ENCODE peak calls at places on chromosomes 3 and 15, in four cellular contexts. R is tibial artery, T is GM06990, Q is fibroblast of mammary gland. D is an unnamed sample.

GRCh38 chr15:70062321-70062956 is 35.3 kb downstream of the TLE3 start:
- DNase-seq in R (peak; percentile 82), T (no peak), Q (peak; percentile 95), D (peak; percentile 69)

GRCh38 chr3:180619723-180620122 is 17.8 kb downstream of the TTC14 start:
- DNase-seq in R (no peak), T (no peak), Q (no peak), D (no peak)

GRCh38 chr15:88852476-88852875 is 42.9 kb downstream of the HAPLN3 start:
- DNase-seq in R (no peak), T (no peak), Q (no peak), D (no peak)

GRCh38 chr3:79976466-79976865 is 208.7 kb upstream of the ROBO1 start:
- DNase-seq in R (no peak), T (no peak), Q (no peak), D (no peak)

GRCh38 chr15:71651750-71652186 is 158.6 kb upstream of the NR2E3 start:
- DNase-seq in R (no peak), T (no peak), Q (peak; percentile 84), D (no peak)

GRCh38 chr3:149575213-149575961 is 82.4 kb downstream of the WWTR1 start:
- DNase-seq in R (peak; percentile 81), T (no peak), Q (peak; percentile 99), D (no peak)

GRCh38 chr3:81302045-81302444 is 459.4 kb downstream of the GBE1 start:
- DNase-seq in R (no peak), T (no peak), Q (peak; percentile 59), D (no peak)

GRCh38 chr15:83106994-83107840 is at the start of gene TM6SF1:
- DNase-seq in R (no peak), T (peak; percentile 52), Q (no peak), D (peak; percentile 35)

GRCh38 chr3:41710646-41711388 is 251.1 kb downstream of the ULK4 start:
- DNase-seq in R (no peak), T (no peak), Q (peak; percentile 83), D (no peak)

GRCh38 chr3:5479229-5479799 is 291.8 kb downstream of the EDEM1 start:
- DNase-seq in R (no peak), T (no peak), Q (no peak), D (no peak)

GRCh38 chr15:47870956-47871625 is 153.8 kb downstream of the SEMA6D start:
- DNase-seq in R (no peak), T (no peak), Q (peak; percentile 78), D (no peak)

GRCh38 chr3:189728915-189729314 is 97.7 kb downstream of the TP63 start:
- DNase-seq in R (no peak), T (no peak), Q (no peak), D (no peak)

GRCh38 chr3:194540268-194540937 is 53.6 kb upstream of the ATP13A3 start:
- DNase-seq in R (peak; percentile 76), T (no peak), Q (peak; percentile 41), D (no peak)

GRCh38 chr3:183244981-183245476 is 8.0 kb upstream of the B3GNT5 start:
- DNase-seq in R (no peak), T (no peak), Q (no peak), D (no peak)

GRCh38 chr15:31271706-31272557 is 54.7 kb upstream of the KLF13 start:
- DNase-seq in R (peak; percentile 48), T (no peak), Q (no peak), D (no peak)

GRCh38 chr3:178950676-178951075 is 120.9 kb downstream of the ZMAT3 start:
- DNase-seq in R (no peak), T (no peak), Q (no peak), D (no peak)

GRCh38 chr3:188510366-188510765 is 356.4 kb downstream of the LPP start:
- DNase-seq in R (no peak), T (no peak), Q (peak; percentile 88), D (no peak)

GRCh38 chr3:107680698-107681097 is 157.9 kb downstream of the BBX start:
- DNase-seq in R (no peak), T (no peak), Q (peak; percentile 41), D (no peak)

GRCh38 chr3:50165388-50166308 is 10.5 kb downstream of the SEMA3F start:
- DNase-seq in R (peak; percentile 92), T (no peak), Q (peak; percentile 40), D (peak; percentile 81)

GRCh38 chr15:93467327-93467726 is 378.3 kb upstream of the RGMA start:
- DNase-seq in R (peak; percentile 83), T (no peak), Q (peak; percentile 68), D (no peak)

GRCh38 chr15:68682330-68682729 is 103.5 kb downstream of the CORO2B start:
- DNase-seq in R (peak; percentile 20), T (no peak), Q (no peak), D (no peak)

GRCh38 chr3:10738688-10739372 is 77.2 kb upstream of the SLC6A11 start:
- DNase-seq in R (peak; percentile 80), T (peak; percentile 55), Q (peak; percentile 57), D (peak; percentile 70)

GRCh38 chr3:195774917-195775316 is 36.8 kb downstream of the MUC4 start:
- DNase-seq in R (no peak), T (no peak), Q (peak; percentile 51), D (no peak)

GRCh38 chr3:153182491-153182890 is 20.5 kb downstream of the RAP2B start:
- DNase-seq in R (no peak), T (no peak), Q (no peak), D (no peak)

GRCh38 chr3:42398080-42398479 is 12.3 kb downstream of the LYZL4 start:
- DNase-seq in R (no peak), T (no peak), Q (no peak), D (no peak)

GRCh38 chr15:31161990-31162389 is 60.5 kb upstream of the TRPM1 start:
- DNase-seq in R (no peak), T (no peak), Q (no peak), D (no peak)

GRCh38 chr15:33675246-33675645 is 293.1 kb upstream of the CHRM5 start:
- DNase-seq in R (no peak), T (no peak), Q (peak; percentile 62), D (no peak)

GRCh38 chr3:173221010-173221409 is 80.0 kb upstream of the SPATA16 start:
- DNase-seq in R (no peak), T (no peak), Q (no peak), D (no peak)

GRCh38 chr15:40082195-40082868 is 26.3 kb downstream of the BMF start:
- DNase-seq in R (no peak), T (no peak), Q (no peak), D (no peak)

GRCh38 chr3:149581248-149581647 is 76.6 kb downstream of the WWTR1 start:
- DNase-seq in R (no peak), T (no peak), Q (peak; percentile 36), D (no peak)

GRCh38 chr3:119223511-119223910 is 17.2 kb downstream of the B4GALT4 start:
- DNase-seq in R (no peak), T (no peak), Q (no peak), D (no peak)

GRCh38 chr3:35679409-35680080 is 40.2 kb downstream of the ARPP21 start:
- DNase-seq in R (no peak), T (no peak), Q (no peak), D (no peak)

GRCh38 chr3:52099006-52099405 is 42.6 kb upstream of the DUSP7 start:
- DNase-seq in R (no peak), T (no peak), Q (no peak), D (peak; percentile 22)

GRCh38 chr3:105676621-105677300 is 192.1 kb downstream of the CBLB start:
- DNase-seq in R (no peak), T (no peak), Q (no peak), D (no peak)

GRCh38 chr3:44915702-44916438 is 41.5 kb downstream of the TGM4 start:
- DNase-seq in R (no peak), T (no peak), Q (peak; percentile 39), D (no peak)

GRCh38 chr3:152460936-152461335 is 192.2 kb downstream of the MBNL1 start:
- DNase-seq in R (no peak), T (no peak), Q (no peak), D (no peak)

GRCh38 chr3:38353151-38353550 is 6.6 kb downstream of the XYLB start:
- DNase-seq in R (no peak), T (no peak), Q (peak; percentile 72), D (peak; percentile 19)

DNA sequence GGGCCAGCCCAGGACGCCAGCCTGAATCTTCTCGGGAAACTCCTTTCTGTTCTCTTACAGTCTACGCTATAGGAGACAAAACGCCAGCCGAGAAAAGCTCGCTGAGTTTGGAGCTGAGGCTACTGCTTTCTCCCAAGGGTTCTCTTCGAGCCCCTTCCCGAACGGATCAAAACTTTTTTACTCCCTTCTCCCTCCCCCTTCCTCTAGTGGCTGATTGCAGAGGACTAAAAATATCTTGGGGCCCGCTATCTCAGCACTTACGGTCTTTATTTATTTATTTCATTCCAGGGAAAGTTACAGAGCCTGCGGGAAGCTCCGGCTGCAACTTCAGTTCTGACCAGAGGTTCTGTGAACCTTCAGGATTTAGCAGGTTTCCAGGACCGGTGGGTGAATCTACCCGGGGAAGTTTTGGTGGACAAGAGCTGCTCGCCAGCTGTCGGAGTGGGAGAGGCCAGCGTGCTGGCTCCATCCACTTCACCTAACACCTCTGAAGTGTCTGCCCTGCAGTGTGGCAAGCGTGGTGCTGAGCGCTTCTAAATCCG is 454 bp upstream of the PDZRN3 start:
- DNase-seq in R (no peak), T (no peak), Q (peak; percentile 66), D (no peak)
- H3K4me3 ChIP-seq in R (peak overlapping the region; percentile 86), T (no peak overlapping the region), Q (peak overlapping the region; percentile 69), D (peak overlapping the region; percentile 34)

DNA sequence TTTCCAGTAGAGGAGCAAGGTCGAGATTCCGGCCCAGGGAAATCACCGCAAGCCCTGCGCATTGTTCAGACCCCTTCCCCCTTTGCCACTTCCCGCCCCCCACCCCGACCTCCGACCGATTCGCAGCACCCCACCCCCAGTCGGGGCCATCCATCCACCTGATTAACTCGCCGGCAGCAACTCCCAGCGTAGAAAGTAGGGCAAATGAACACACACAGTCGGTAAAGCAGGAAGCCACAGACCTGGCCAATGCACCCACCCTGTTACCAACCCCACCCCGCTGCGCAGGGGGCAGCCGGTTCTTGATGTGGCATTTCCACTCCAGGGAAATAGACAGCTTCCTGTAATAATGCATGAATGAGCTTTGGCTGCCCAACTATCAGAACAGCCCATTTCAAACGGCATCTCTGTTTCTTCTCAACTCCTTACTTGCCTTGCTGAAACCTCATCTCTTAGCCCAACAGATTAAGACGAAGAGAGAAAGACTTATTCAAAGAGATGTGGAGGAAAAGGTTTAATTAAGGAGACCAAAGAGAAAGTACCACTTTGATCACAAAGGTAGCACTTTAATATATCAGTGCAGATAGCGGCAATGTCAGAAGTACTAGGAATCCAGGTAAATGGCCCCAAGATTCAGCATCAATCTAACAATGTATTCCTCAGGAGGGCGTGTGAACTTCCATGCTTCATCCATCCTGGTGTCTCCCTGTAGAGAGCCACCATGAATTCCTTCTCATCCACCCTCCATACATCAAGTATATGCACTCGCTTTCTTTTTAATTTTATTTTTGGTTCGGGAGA is 1.9 kb downstream of the TNIK start:
- DNase-seq in R (no peak), T (peak; percentile 42), Q (no peak), D (no peak)
- H3K4me3 ChIP-seq in R (peak overlapping the region; percentile 92), T (peak overlapping the region; percentile 91), Q (no peak overlapping the region), D (peak overlapping the region; percentile 72)

GRCh38 chr3:186998937-186999368 is 68.6 kb downstream of the ST6GAL1 start:
- DNase-seq in R (no peak), T (no peak), Q (no peak), D (no peak)
- H3K4me3 ChIP-seq in R (no peak overlapping the region), T (peak overlapping the region; percentile 68), Q (no peak overlapping the region), D (no peak overlapping the region)

DNA sequence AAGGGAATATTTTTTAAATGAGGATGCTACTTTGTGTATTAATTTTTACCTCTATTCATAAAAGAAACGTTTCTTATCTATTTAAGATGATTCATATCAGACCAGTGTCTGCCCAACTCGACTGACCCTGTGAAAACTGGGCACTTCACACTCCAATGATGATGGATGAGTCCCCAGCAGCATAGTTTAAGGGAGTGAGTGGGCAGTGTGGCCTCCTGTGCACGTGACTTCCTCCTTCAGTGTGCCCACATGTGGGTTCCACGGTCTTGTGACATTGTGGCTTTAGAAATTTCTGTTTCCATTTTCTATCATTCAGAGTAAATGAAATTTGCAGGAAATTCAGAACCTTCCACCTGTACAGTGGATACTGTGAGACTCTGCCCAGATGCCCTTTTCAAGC is 10.7 kb downstream of the CCR5AS start:
- DNase-seq in R (no peak), T (no peak), Q (no peak), D (no peak)
- H3K4me3 ChIP-seq in R (no peak overlapping the region), T (no peak overlapping the region), Q (no peak overlapping the region), D (no peak overlapping the region)

D was measured in right lobe of liver.